ENCODE peak calls at places on chromosomes 2 and 18, in nine cellular contexts. Y is EH; C is NCI-H460; R is fibroblast of the conjunctiva; Z is kidney epithelial cell; U is OCI-LY7; J is CD4-positive, alpha-beta T cell; N is neural crest cell; L is mesothelial cell of epicardium. V is an unnamed sample.

GRCh38 chr2:101714098-101714497 is 16.6 kb downstream of the MAP4K4 start:
- DNase-seq in Y (no peak), C (no peak), R (no peak), Z (no peak), U (peak), J (no peak), N (no peak), L (no peak), V (no peak)

GRCh38 chr2:74514368-74515270 is at the start of gene TLX2:
- DNase-seq in Y (peak), C (no peak), R (no peak), Z (no peak), U (no peak), J (no peak), N (no peak), L (peak), V (no peak)

GRCh38 chr2:98027955-98028593 is 32.3 kb upstream of the TMEM131 start:
- DNase-seq in Y (peak), C (no peak), R (no peak), Z (no peak), U (no peak), J (no peak), N (no peak), L (no peak), V (no peak)

GRCh38 chr18:30376515-30376914 is 666.0 kb downstream of the DSC3 start:
- DNase-seq in Y (no peak), C (no peak), R (no peak), Z (no peak), U (no peak), J (no peak), N (no peak), L (no peak), V (peak)

GRCh38 chr2:239042551-239043320 is 194.9 kb downstream of the TWIST2 start:
- DNase-seq in Y (no peak), C (no peak), R (no peak), Z (no peak), U (no peak), J (no peak), N (no peak), L (no peak), V (no peak)

GRCh38 chr2:189393440-189394111 is 47.7 kb upstream of the WDR75 start:
- DNase-seq in Y (peak), C (no peak), R (peak), Z (peak), U (no peak), J (no peak), N (no peak), L (no peak), V (peak)

GRCh38 chr2:238061310-238062202 is 755 bp downstream of the SCLY start:
- DNase-seq in Y (peak), C (no peak), R (no peak), Z (no peak), U (peak), J (no peak), N (peak), L (no peak), V (no peak)

GRCh38 chr2:136219341-136219740 is 101.4 kb upstream of the CXCR4 start:
- DNase-seq in Y (no peak), C (no peak), R (no peak), Z (no peak), U (no peak), J (no peak), N (no peak), L (no peak), V (no peak)

GRCh38 chr2:24875272-24875671 is 44.8 kb downstream of the ADCY3 start:
- DNase-seq in Y (no peak), C (no peak), R (no peak), Z (no peak), U (no peak), J (no peak), N (no peak), L (no peak), V (no peak)

GRCh38 chr2:127218843-127219715 is 1.0 kb downstream of the CYP27C1 start:
- DNase-seq in Y (peak), C (no peak), R (no peak), Z (no peak), U (no peak), J (no peak), N (peak), L (no peak), V (no peak)

GRCh38 chr2:233447506-233448219 is 93.4 kb downstream of the DGKD start:
- DNase-seq in Y (no peak), C (no peak), R (no peak), Z (no peak), U (no peak), J (no peak), N (no peak), L (no peak), V (no peak)

GRCh38 chr18:62857278-62857976 is 142.1 kb downstream of the PHLPP1 start:
- DNase-seq in Y (no peak), C (no peak), R (no peak), Z (no peak), U (no peak), J (no peak), N (no peak), L (no peak), V (no peak)

GRCh38 chr18:424071-424868 is 76.2 kb downstream of the COLEC12 start:
- DNase-seq in Y (peak), C (no peak), R (no peak), Z (no peak), U (no peak), J (no peak), N (no peak), L (no peak), V (no peak)

V was measured in HCT116.